ENCODE peak calls at places on chromosomes 3 and 15, in nine cellular contexts. B is thyroid gland, S is lower lobe of right lung, G is brain microvascular endothelial cell, C is esophagus squamous epithelium, E is OCI-LY7, V is hepatocyte, R is heart left ventricle, Q is PC-3. P is an unnamed sample.

GRCh38 chr3:195416795-195417194 is 26.0 kb downstream of the ACAP2 start:
- DNase-seq in B (no peak), S (no peak), G (no peak), C (no peak), E (no peak), V (no peak), R (no peak), Q (peak), P (no peak)

GRCh38 chr3:47016934-47017435 is 37.5 kb downstream of the NBEAL2 start:
- DNase-seq in B (no peak), S (no peak), G (peak), C (no peak), E (peak), V (no peak), R (no peak), Q (peak), P (no peak)

GRCh38 chr15:81301815-81302399 is 22.0 kb downstream of the STARD5 start:
- DNase-seq in B (no peak), S (peak), G (no peak), C (no peak), E (peak), V (no peak), R (peak), Q (no peak), P (no peak)

GRCh38 chr3:195251336-195252065 is 19.5 kb downstream of the XXYLT1 start:
- DNase-seq in B (no peak), S (no peak), G (no peak), C (no peak), E (no peak), V (no peak), R (no peak), Q (no peak), P (no peak)

GRCh38 chr15:101490408-101490891 is 943 bp upstream of the PCSK6 start:
- DNase-seq in B (no peak), S (no peak), G (no peak), C (no peak), E (no peak), V (no peak), R (peak), Q (no peak), P (no peak)

GRCh38 chr3:114418724-114419543 is 125.1 kb downstream of the TIGIT start:
- DNase-seq in B (no peak), S (no peak), G (peak), C (no peak), E (peak), V (peak), R (no peak), Q (peak), P (peak)

GRCh38 chr15:70512772-70513362 is 250.5 kb downstream of the UACA start:
- DNase-seq in B (no peak), S (peak), G (peak), C (no peak), E (peak), V (no peak), R (no peak), Q (peak), P (peak)

GRCh38 chr3:127399154-127399553 is 111.3 kb upstream of the PRR20G start:
- DNase-seq in B (no peak), S (no peak), G (no peak), C (no peak), E (no peak), V (no peak), R (no peak), Q (no peak), P (no peak)

GRCh38 chr3:130395916-130396315 is 50.4 kb downstream of the COL6A5 start:
- DNase-seq in B (no peak), S (no peak), G (peak), C (no peak), E (no peak), V (peak), R (no peak), Q (peak), P (peak)

GRCh38 chr3:182621435-182622240 is 171.7 kb upstream of the ATP11B start:
- DNase-seq in B (no peak), S (no peak), G (no peak), C (no peak), E (peak), V (no peak), R (no peak), Q (peak), P (no peak)

GRCh38 chr15:62912282-62912681 is 130.3 kb upstream of the TPM1 start:
- DNase-seq in B (no peak), S (no peak), G (no peak), C (no peak), E (no peak), V (no peak), R (no peak), Q (no peak), P (no peak)

GRCh38 chr3:138479355-138479964 is 45.0 kb downstream of the ESYT3 start:
- DNase-seq in B (peak), S (peak), G (peak), C (no peak), E (peak), V (peak), R (no peak), Q (peak), P (peak)

GRCh38 chr15:47484119-47484518 is 233.2 kb upstream of the SEMA6D start:
- DNase-seq in B (no peak), S (no peak), G (peak), C (no peak), E (peak), V (no peak), R (no peak), Q (no peak), P (no peak)

GRCh38 chr3:15964605-15965061 is 166.9 kb upstream of the ANKRD28 start:
- DNase-seq in B (peak), S (no peak), G (peak), C (no peak), E (no peak), V (no peak), R (no peak), Q (peak), P (no peak)

GRCh38 chr15:63971427-63971805 is 74.9 kb downstream of the DAPK2 start:
- DNase-seq in B (no peak), S (no peak), G (no peak), C (no peak), E (peak), V (no peak), R (no peak), Q (no peak), P (no peak)

GRCh38 chr3:66485291-66485968 is 15.4 kb downstream of the LRIG1 start:
- DNase-seq in B (no peak), S (no peak), G (peak), C (peak), E (no peak), V (no peak), R (no peak), Q (no peak), P (no peak)

GRCh38 chr15:77347197-77347596 is 72.7 kb downstream of the PEAK1 start:
- DNase-seq in B (no peak), S (no peak), G (no peak), C (no peak), E (no peak), V (no peak), R (no peak), Q (peak), P (no peak)

GRCh38 chr3:50405249-50405648 is 45.9 kb upstream of the TMEM115 start:
- DNase-seq in B (no peak), S (no peak), G (no peak), C (no peak), E (peak), V (peak), R (no peak), Q (peak), P (peak)

GRCh38 chr15:60396964-60397771 is 618 bp downstream of the ANXA2 start:
- DNase-seq in B (peak), S (peak), G (peak), C (no peak), E (peak), V (peak), R (peak), Q (peak), P (peak)

GRCh38 chr15:60830479-60830878 is 351.5 kb upstream of the ICE2 start:
- DNase-seq in B (no peak), S (no peak), G (no peak), C (no peak), E (no peak), V (no peak), R (no peak), Q (no peak), P (no peak)

GRCh38 chr3:142595581-142595950 is 627 bp upstream of the PLS1 start:
- DNase-seq in B (peak), S (no peak), G (peak), C (no peak), E (peak), V (peak), R (no peak), Q (peak), P (peak)

GRCh38 chr15:70195808-70196304 is 98.1 kb upstream of the TLE3 start:
- DNase-seq in B (peak), S (peak), G (peak), C (no peak), E (no peak), V (peak), R (peak), Q (peak), P (peak)

GRCh38 chr15:31362121-31362520 is 35.5 kb downstream of the KLF13 start:
- DNase-seq in B (no peak), S (no peak), G (no peak), C (no peak), E (no peak), V (no peak), R (no peak), Q (no peak), P (no peak)

GRCh38 chr3:127141921-127142730 is 50.8 kb upstream of the PRR23E start:
- DNase-seq in B (no peak), S (no peak), G (no peak), C (no peak), E (no peak), V (peak), R (no peak), Q (peak), P (peak)

GRCh38 chr15:67133738-67134576 is 68.6 kb downstream of the SMAD3 start:
- DNase-seq in B (peak), S (no peak), G (peak), C (no peak), E (peak), V (no peak), R (peak), Q (no peak), P (no peak)

GRCh38 chr3:153151037-153151436 is 11.0 kb upstream of the RAP2B start:
- DNase-seq in B (no peak), S (no peak), G (no peak), C (no peak), E (no peak), V (no peak), R (no peak), Q (no peak), P (no peak)

GRCh38 chr3:30498587-30498967 is 107.8 kb upstream of the TGFBR2 start:
- DNase-seq in B (no peak), S (no peak), G (no peak), C (no peak), E (no peak), V (no peak), R (no peak), Q (no peak), P (no peak)

GRCh38 chr3:127043731-127044510 is 61.0 kb downstream of the PLXNA1 start:
- DNase-seq in B (peak), S (peak), G (no peak), C (no peak), E (no peak), V (no peak), R (no peak), Q (no peak), P (no peak)

GRCh38 chr3:51942603-51943450 is 664 bp downstream of the PARP3 start:
- DNase-seq in B (peak), S (peak), G (peak), C (no peak), E (peak), V (peak), R (peak), Q (peak), P (peak)

GRCh38 chr15:100733088-100733487 is 130.7 kb downstream of the ASB7 start:
- DNase-seq in B (no peak), S (no peak), G (no peak), C (no peak), E (no peak), V (peak), R (no peak), Q (peak), P (no peak)

GRCh38 chr3:124985358-124985757 is 50.8 kb upstream of the MUC13 start:
- DNase-seq in B (no peak), S (no peak), G (peak), C (no peak), E (no peak), V (peak), R (no peak), Q (peak), P (peak)

GRCh38 chr3:124982855-124983254 is 48.3 kb upstream of the MUC13 start:
- DNase-seq in B (no peak), S (no peak), G (no peak), C (no peak), E (no peak), V (no peak), R (no peak), Q (no peak), P (no peak)

GRCh38 chr3:124984754-124985153 is 50.2 kb upstream of the MUC13 start:
- DNase-seq in B (no peak), S (no peak), G (no peak), C (no peak), E (no peak), V (no peak), R (no peak), Q (no peak), P (no peak)

GRCh38 chr3:124981472-124981871 is 46.9 kb upstream of the MUC13 start:
- DNase-seq in B (no peak), S (no peak), G (no peak), C (no peak), E (no peak), V (peak), R (no peak), Q (no peak), P (no peak)

DNA sequence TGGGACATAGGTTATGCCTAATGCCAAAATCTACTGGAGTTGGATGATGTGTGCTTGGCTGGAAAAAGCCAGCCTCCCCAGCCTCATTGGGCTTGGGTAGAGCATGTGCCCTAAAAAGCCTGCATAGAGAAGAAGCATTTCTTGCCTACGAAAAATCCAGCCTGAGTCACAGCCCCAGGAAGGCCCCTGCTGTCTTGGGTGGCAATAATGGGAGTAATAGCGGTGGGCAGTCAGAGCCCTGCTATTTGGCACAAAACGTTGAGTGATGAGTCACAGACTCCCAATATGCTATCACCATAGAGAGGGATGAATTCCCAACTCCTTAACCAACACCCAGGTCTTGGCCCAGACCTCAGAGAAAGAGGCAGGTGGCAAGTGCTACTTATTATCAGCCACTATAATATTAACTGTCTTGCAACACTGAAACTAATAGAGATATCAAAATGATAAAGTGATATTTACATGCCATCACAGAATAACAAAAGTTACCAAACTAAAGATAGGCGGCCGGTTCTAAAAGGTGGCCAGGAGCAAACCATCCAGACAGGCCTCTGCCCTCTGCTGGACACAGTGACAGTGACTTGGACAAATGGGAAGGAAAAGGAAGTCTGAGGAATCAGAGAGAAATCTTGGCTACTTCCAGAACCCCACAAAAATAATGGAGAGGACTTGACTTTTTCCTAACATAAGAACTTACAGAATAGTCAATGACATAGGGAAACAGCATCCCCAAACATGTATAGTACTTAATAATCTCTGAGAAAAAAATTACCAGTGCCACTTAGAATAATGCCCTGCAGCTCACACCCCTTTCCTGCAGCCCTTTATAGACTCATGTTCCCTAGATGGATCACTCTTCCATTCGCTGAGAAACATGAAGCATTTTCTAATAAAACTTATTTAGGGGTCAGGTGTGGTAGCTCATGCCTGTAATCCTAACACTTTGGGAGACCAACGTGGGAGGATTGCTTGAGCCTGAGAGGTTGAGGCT is 51.9 kb upstream of the MUC13 start:
- DNase-seq in B (no peak), S (no peak), G (peak), C (no peak), E (no peak), V (peak), R (no peak), Q (peak), P (peak)
- TF ChIP-seq CTCF in B (peak), S (peak), G (peak), C (no peak), E (peak), V (peak), R (peak), Q (peak), P (peak)

GRCh38 chr3:35295875-35296274 is 343.4 kb upstream of the ARPP21 start:
- DNase-seq in B (no peak), S (no peak), G (no peak), C (no peak), E (no peak), V (no peak), R (no peak), Q (no peak), P (no peak)
- H3K27ac ChIP-seq in B (no peak), S (no peak), G (no peak), C (no peak), E (no peak), V (no peak), R (no peak), Q (no peak), P (no peak)

GRCh38 chr15:83446904-83447708 is at the start of gene SH3GL3:
- DNase-seq in B (peak), S (peak), G (peak), C (peak), E (no peak), V (peak), R (peak), Q (peak), P (peak)
- TF ChIP-seq CTCF in B (no peak), S (no peak), G (peak), C (peak), E (no peak), V (peak), R (peak), Q (peak), P (peak)

DNA sequence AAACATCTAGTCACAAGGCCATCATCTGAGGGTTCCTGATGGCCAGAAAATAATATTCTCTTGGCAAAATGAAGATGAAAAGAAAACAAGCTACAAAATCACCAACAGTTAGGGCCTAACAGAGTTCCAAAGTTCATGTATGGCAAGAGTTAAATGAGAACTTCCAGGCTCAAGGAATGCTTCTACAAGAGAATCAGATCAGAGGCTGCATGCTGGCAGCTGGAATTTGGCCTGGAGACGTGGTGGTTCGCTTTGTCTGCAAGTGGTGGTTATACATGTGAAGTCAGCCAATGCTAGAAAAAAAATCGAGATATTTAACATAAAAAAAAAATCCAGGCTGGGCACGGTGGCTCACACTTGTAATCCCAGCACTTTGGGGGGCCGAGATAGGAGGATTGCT is 5.6 kb downstream of the SIAH2 start:
- DNase-seq in B (no peak), S (no peak), G (no peak), C (no peak), E (no peak), V (no peak), R (no peak), Q (no peak), P (no peak)
- H3K27ac ChIP-seq in B (no peak), S (no peak), G (no peak), C (peak), E (no peak), V (peak), R (no peak), Q (no peak), P (no peak)

DNA sequence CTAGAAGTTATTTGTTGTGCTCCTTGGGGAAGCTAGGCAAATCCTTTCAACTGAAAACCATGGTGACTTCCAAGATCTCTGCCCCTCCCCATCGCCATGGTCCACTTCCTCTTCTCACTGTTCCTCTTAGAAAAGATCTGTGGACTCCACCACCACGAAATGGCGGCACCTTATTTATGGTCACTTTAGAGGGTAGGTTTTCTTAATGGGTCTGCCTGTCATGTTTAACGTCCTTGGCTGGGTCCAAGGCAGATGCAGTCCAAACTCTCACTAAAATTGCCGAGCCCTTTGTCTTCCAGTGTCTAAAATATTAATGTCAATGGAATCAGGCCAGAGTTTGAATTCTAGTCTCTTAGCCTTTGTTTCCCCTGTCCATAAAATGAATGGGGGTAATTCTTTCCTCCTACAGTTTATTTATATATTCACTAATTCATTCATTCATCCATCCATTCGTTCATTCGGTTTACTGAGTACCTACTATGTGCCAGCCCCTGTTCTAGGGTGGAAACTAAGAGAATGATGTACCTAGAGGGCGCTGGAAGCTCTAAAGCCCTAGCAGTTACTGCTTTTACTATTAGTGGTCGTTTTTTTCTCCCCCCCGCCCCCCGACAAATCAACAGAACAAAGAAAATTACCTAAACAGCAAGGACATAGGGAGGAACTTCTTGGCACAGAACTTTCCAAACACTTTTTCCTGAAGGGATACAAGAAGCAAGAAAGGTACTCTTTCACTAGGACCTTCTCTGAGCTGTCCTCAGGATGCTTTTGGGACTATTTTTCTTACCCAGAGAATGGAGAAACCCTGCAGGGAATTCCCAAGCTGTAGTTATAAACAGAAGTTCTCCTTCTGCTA is 661 bp downstream of the PATL2 start:
- DNase-seq in B (no peak), S (peak), G (peak), C (no peak), E (peak), V (peak), R (no peak), Q (peak), P (no peak)
- TF ChIP-seq CTCF in B (no peak), S (peak), G (peak), C (peak), E (peak), V (peak), R (no peak), Q (peak), P (peak)

GRCh38 chr3:141418751-141419150 is 50.4 kb downstream of the ZBTB38 start:
- DNase-seq in B (no peak), S (no peak), G (no peak), C (no peak), E (no peak), V (no peak), R (no peak), Q (no peak), P (no peak)
- H3K27ac ChIP-seq in B (no peak), S (peak), G (no peak), C (peak), E (no peak), V (peak), R (peak), Q (no peak), P (no peak)

GRCh38 chr3:159929181-159929893 is 59.3 kb upstream of the IL12A start:
- DNase-seq in B (no peak), S (peak), G (peak), C (no peak), E (no peak), V (peak), R (peak), Q (peak), P (peak)
- TF ChIP-seq CTCF in B (no peak), S (peak), G (peak), C (peak), E (no peak), V (peak), R (peak), Q (peak), P (no peak)